ENCODE peak calls at places on chromosomes 5 and 9, in seven cellular contexts. One of them, this sample, is unnamed.

GRCh38 chr9:127724012-127724411 is 8.1 kb downstream of the TTC16 start:
- DNase-seq in NCI-H774: peak
- DNase-seq in B cell: no peak
- DNase-seq in CD8-positive, alpha-beta T cell: no peak
- DNase-seq in lung: no peak
- DNase-seq in astrocyte of the spinal cord: no peak
- DNase-seq in AG08396: no peak
- DNase-seq in this sample: no peak

GRCh38 chr9:109001275-109001676 is 12.0 kb downstream of the CTNNAL1 start:
- DNase-seq in NCI-H774: no peak
- DNase-seq in B cell: no peak
- DNase-seq in CD8-positive, alpha-beta T cell: no peak
- DNase-seq in lung: no peak
- DNase-seq in astrocyte of the spinal cord: peak
- DNase-seq in AG08396: peak
- DNase-seq in this sample: peak

GRCh38 chr9:99075246-99075912 is 29.5 kb upstream of the TGFBR1 start:
- DNase-seq in NCI-H774: no peak
- DNase-seq in B cell: no peak
- DNase-seq in CD8-positive, alpha-beta T cell: no peak
- DNase-seq in lung: no peak
- DNase-seq in astrocyte of the spinal cord: peak
- DNase-seq in AG08396: peak
- DNase-seq in this sample: peak

GRCh38 chr9:93085676-93086075 is 10.3 kb upstream of the CARD19 start:
- DNase-seq in NCI-H774: no peak
- DNase-seq in B cell: no peak
- DNase-seq in CD8-positive, alpha-beta T cell: no peak
- DNase-seq in lung: no peak
- DNase-seq in astrocyte of the spinal cord: no peak
- DNase-seq in AG08396: no peak
- DNase-seq in this sample: no peak

GRCh38 chr5:74432240-74432639 is 208.3 kb downstream of the ENC1 start:
- DNase-seq in NCI-H774: peak
- DNase-seq in B cell: no peak
- DNase-seq in CD8-positive, alpha-beta T cell: no peak
- DNase-seq in lung: no peak
- DNase-seq in astrocyte of the spinal cord: no peak
- DNase-seq in AG08396: no peak
- DNase-seq in this sample: no peak

GRCh38 chr5:127757576-127757975 is 54.4 kb downstream of the CCDC192 start:
- DNase-seq in NCI-H774: peak
- DNase-seq in B cell: no peak
- DNase-seq in CD8-positive, alpha-beta T cell: no peak
- DNase-seq in lung: no peak
- DNase-seq in astrocyte of the spinal cord: peak
- DNase-seq in AG08396: peak
- DNase-seq in this sample: peak

GRCh38 chr5:1312993-1313833 is 18.3 kb upstream of the TERT start:
- DNase-seq in NCI-H774: no peak
- DNase-seq in B cell: peak
- DNase-seq in CD8-positive, alpha-beta T cell: no peak
- DNase-seq in lung: no peak
- DNase-seq in astrocyte of the spinal cord: no peak
- DNase-seq in AG08396: no peak
- DNase-seq in this sample: no peak

GRCh38 chr5:159456261-159456660 is 126.0 kb upstream of the IL12B start:
- DNase-seq in NCI-H774: no peak
- DNase-seq in B cell: no peak
- DNase-seq in CD8-positive, alpha-beta T cell: no peak
- DNase-seq in lung: no peak
- DNase-seq in astrocyte of the spinal cord: no peak
- DNase-seq in AG08396: no peak
- DNase-seq in this sample: no peak

GRCh38 chr5:143401846-143402463 is 1.5 kb downstream of the NR3C1 start:
- DNase-seq in NCI-H774: no peak
- DNase-seq in B cell: no peak
- DNase-seq in CD8-positive, alpha-beta T cell: no peak
- DNase-seq in lung: no peak
- DNase-seq in astrocyte of the spinal cord: peak
- DNase-seq in AG08396: peak
- DNase-seq in this sample: peak

GRCh38 chr5:178234753-178235599 is 2.4 kb upstream of the PHYKPL start:
- DNase-seq in NCI-H774: peak
- DNase-seq in B cell: peak
- DNase-seq in CD8-positive, alpha-beta T cell: peak
- DNase-seq in lung: peak
- DNase-seq in astrocyte of the spinal cord: peak
- DNase-seq in AG08396: peak
- DNase-seq in this sample: peak

GRCh38 chr5:35672995-35673394 is 55.3 kb downstream of the SPEF2 start:
- DNase-seq in NCI-H774: no peak
- DNase-seq in B cell: no peak
- DNase-seq in CD8-positive, alpha-beta T cell: peak
- DNase-seq in lung: no peak
- DNase-seq in astrocyte of the spinal cord: peak
- DNase-seq in AG08396: peak
- DNase-seq in this sample: no peak

This sample was measured in foreskin fibroblast.